ENCODE peak calls at places on chromosome 2, in four cellular contexts. G, T, B and F are unnamed samples.

GRCh38 chr2:167292430-167293171 is 404.3 kb downstream of the XIRP2 start:
- DNase-seq in B (peak; percentile 97), G (peak; percentile 97), T (peak; percentile 96), F (no peak)

GRCh38 chr2:159538801-159539200 is 77.5 kb downstream of the BAZ2B start:
- DNase-seq in T (no peak), B (no peak), G (no peak), F (no peak)

GRCh38 chr2:191064590-191064989 is 50.6 kb upstream of the STAT1 start:
- DNase-seq in B (no peak), T (no peak), G (no peak), F (no peak)

GRCh38 chr2:22037274-22037673 is 913.5 kb downstream of the TDRD15 start:
- DNase-seq in T (peak; percentile 16), B (peak; percentile 3), G (no peak), F (no peak)

GRCh38 chr2:20439193-20439475 is 7.7 kb upstream of the RHOB start:
- DNase-seq in T (peak; percentile 42), B (no peak), G (peak; percentile 34), F (no peak)

GRCh38 chr2:133346654-133347053 is 221.6 kb downstream of the NCKAP5 start:
- DNase-seq in G (peak; percentile 82), T (peak; percentile 23), B (no peak), F (no peak)

GRCh38 chr2:181354626-181355025 is 102.6 kb upstream of the ITGA4 start:
- DNase-seq in T (no peak), B (no peak), G (peak; percentile 91), F (no peak)

GRCh38 chr2:233007270-233007669 is 5.8 kb downstream of the NGEF start:
- DNase-seq in B (no peak), T (no peak), G (no peak), F (no peak)

GRCh38 chr2:141766225-141766624 is 364.6 kb downstream of the LRP1B start:
- DNase-seq in T (no peak), G (no peak), B (no peak), F (no peak)

GRCh38 chr2:226310081-226310625 is 489.5 kb downstream of the IRS1 start:
- DNase-seq in T (no peak), B (no peak), G (peak; percentile 7), F (no peak)

GRCh38 chr2:43269706-43270105 is 43.3 kb upstream of the ZFP36L2 start:
- DNase-seq in B (no peak), T (peak; percentile 64), G (peak; percentile 93), F (no peak)

GRCh38 chr2:75200140-75200985 is 1.0 kb upstream of the TACR1 start:
- DNase-seq in G (peak; percentile 65), T (peak; percentile 35), B (peak; percentile 76), F (no peak)

GRCh38 chr2:181977661-181978350 is 7.8 kb upstream of the PPP1R1C start:
- DNase-seq in B (no peak), T (peak; percentile 20), G (peak; percentile 86), F (no peak)

GRCh38 chr2:207231962-207232361 is 66.2 kb upstream of the KLF7 start:
- DNase-seq in B (no peak), G (peak; percentile 35), T (no peak), F (no peak)

GRCh38 chr2:2846379-2847130 is 515.5 kb upstream of the MYT1L start:
- DNase-seq in T (peak; percentile 58), B (no peak), G (no peak), F (no peak)

GRCh38 chr2:151638188-151638933 is 95.9 kb downstream of the NEB start:
- DNase-seq in T (peak; percentile 27), G (peak; percentile 3), B (no peak), F (peak; percentile 5)

GRCh38 chr2:239975665-239976064 is 49.5 kb downstream of the NDUFA10 start:
- DNase-seq in T (no peak), G (no peak), B (no peak), F (no peak)

GRCh38 chr2:218745559-218746469 is 35.2 kb downstream of the TTLL4 start:
- DNase-seq in G (peak; percentile 60), B (no peak), T (peak; percentile 33), F (no peak)

GRCh38 chr2:237075749-237076599 is 9.7 kb upstream of the COPS8 start:
- DNase-seq in T (peak; percentile 47), B (no peak), G (no peak), F (no peak)

GRCh38 chr2:46825231-46825957 is 90.2 kb downstream of the MCFD2 start:
- DNase-seq in T (no peak), G (no peak), B (no peak), F (no peak)

GRCh38 chr2:114610677-114611076 is 168.2 kb downstream of the DPP10 start:
- DNase-seq in G (no peak), B (no peak), T (no peak), F (no peak)

GRCh38 chr2:207046642-207047213 is 107.4 kb downstream of the CPO start:
- DNase-seq in B (no peak), T (no peak), G (peak; percentile 70), F (no peak)

GRCh38 chr2:66815886-66816285 is 381.0 kb downstream of the MEIS1 start:
- DNase-seq in B (no peak), G (no peak), T (no peak), F (no peak)

GRCh38 chr2:152694161-152694661 is 23.1 kb downstream of the PRPF40A start:
- DNase-seq in G (peak; percentile 62), T (peak; percentile 35), B (no peak), F (peak; percentile 3)

GRCh38 chr2:64937341-64938230 is 51.6 kb upstream of the SLC1A4 start:
- DNase-seq in B (no peak), T (no peak), G (no peak), F (no peak)

GRCh38 chr2:164456599-164456998 is 164.7 kb downstream of the GRB14 start:
- DNase-seq in T (peak; percentile 22), G (no peak), B (no peak), F (no peak)

GRCh38 chr2:174595415-174595814 is 2.2 kb downstream of the WIPF1 start:
- DNase-seq in B (no peak), G (no peak), T (no peak), F (peak; percentile 55)

GRCh38 chr2:3523551-3524041 is 4.3 kb upstream of the ADI1 start:
- DNase-seq in T (peak; percentile 42), B (no peak), G (peak; percentile 64), F (no peak)

GRCh38 chr2:72984172-72984671 is 66.9 kb downstream of the EMX1 start:
- DNase-seq in T (no peak), B (no peak), G (no peak), F (no peak)

GRCh38 chr2:139492301-139492700 is 712.1 kb upstream of the NXPH2 start:
- DNase-seq in T (no peak), B (no peak), G (no peak), F (no peak)

GRCh38 chr2:222722327-222722946 is 51.0 kb downstream of the MOGAT1 start:
- DNase-seq in B (no peak), G (peak; percentile 63), T (no peak), F (peak; percentile 34)

GRCh38 chr2:140747097-140747496 is 1383.7 kb downstream of the LRP1B start:
- DNase-seq in T (no peak), B (peak; percentile 36), G (no peak), F (no peak)

GRCh38 chr2:182504903-182505302 is 78.1 kb upstream of the PDE1A start:
- DNase-seq in B (no peak), G (peak; percentile 88), T (peak; percentile 40), F (no peak)

GRCh38 chr2:3678212-3678611 is 20.2 kb downstream of the ALLC start:
- DNase-seq in G (no peak), B (no peak), T (no peak), F (no peak)

GRCh38 chr2:28153851-28154250 is 238.8 kb upstream of the FOSL2 start:
- DNase-seq in G (no peak), B (no peak), T (no peak), F (no peak)

GRCh38 chr2:172279843-172280242 is 147.5 kb upstream of the ITGA6 start:
- DNase-seq in G (no peak), B (no peak), T (no peak), F (no peak)

GRCh38 chr2:196206804-196207203 is 35.4 kb upstream of the STK17B start:
- DNase-seq in B (peak; percentile 13), T (no peak), G (no peak), F (no peak)

GRCh38 chr2:223469270-223470057 is 132.7 kb downstream of the SCG2 start:
- DNase-seq in B (no peak), T (peak; percentile 68), G (peak; percentile 95), F (no peak)

DNA sequence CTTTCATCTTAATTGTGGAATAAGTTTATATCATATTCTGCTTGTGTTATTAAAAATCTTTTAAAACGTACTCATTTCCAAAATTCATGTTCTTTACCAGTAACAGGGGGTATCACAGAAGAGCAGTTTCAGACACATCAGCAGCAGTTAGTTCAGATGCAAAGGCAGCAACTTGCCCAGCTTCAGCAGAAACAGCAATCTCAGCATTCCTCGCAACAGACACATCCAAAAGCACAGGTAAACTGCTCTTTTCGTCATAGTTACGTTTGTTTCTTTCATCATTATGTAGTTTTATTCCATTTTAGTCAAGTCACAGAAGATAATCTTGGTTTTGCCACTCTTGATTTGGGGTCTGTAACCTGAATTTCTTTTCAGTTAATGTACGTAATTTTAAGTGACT is 93.5 kb upstream of the KIF5C start:
- DNase-seq in G (no peak), T (no peak), B (no peak), F (no peak)
- H3K36me3 ChIP-seq in G (peaks cover 27% of the 10 kb centered on the region), T (no peaks in the 10 kb centered on the region), B (no peaks in the 10 kb centered on the region), F (peaks cover 50% of the 10 kb centered on the region)

DNA sequence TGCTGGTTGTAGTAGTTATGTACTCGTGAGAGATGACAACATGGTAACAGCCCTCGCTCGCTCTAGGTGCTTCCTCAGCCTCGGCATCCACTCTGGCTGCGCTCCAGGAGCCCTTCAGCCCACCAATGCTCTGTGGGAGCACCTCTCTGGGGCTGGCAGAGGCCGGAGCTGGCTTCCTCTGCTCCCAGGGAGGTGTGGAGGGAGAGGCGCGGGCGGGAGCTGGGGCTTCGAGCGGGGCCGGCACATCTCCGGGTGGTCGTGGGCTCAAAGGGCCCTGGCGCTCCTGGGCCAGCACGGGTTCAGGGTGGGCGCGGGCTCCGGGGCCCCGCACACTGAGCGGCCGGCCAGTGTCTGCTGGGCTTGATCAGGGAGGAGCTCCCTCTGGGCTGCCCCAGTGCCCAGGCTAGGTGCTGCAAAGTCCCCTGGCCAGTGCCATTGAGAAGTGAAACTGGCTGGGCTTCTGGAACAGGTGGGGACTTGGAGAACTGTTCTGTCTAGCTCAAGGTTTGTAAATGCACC is 1012.1 kb downstream of the CNTNAP5 start:
- DNase-seq in T (no peak), B (no peak), G (no peak), F (no peak)
- H3K4me3 ChIP-seq in T (no peak overlapping the region), B (no peak overlapping the region), G (no peak overlapping the region), F (no peak overlapping the region)

DNA sequence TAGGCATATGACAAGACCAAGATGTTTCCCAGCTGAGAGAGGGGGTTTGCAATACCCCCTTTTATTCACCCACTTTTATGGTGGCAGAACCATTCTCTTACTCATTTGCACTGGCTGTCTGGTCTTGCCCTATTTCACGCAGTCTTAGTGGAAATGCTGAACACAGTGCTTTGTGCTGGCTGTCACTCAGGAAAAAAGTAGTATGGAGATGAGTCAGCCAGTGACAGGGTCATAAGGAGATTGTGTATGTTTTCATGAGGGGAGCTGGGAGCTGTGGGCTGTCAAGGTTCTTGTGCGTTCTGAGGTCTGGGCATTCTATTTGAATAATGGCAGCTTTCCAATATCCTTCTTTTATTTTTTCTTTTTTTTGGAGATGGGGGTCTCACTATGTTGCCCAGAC is 10.9 kb upstream of the CNRIP1 start:
- DNase-seq in T (no peak), B (no peak), G (peak; percentile 12), F (no peak)
- TF ChIP-seq EZH2phosphoT487 in T (no peak), B (no peak), G (no peak), F (no peak)

GRCh38 chr2:62216113-62216512 is 20.2 kb downstream of the B3GNT2 start:
- DNase-seq in B (no peak), T (no peak), G (peak; percentile 20), F (no peak)
- H3K36me3 ChIP-seq in B (no peaks in the 10 kb centered on the region), T (no peaks in the 10 kb centered on the region), G (no peaks in the 10 kb centered on the region), F (peaks cover 100% of the 10 kb centered on the region)

GRCh38 chr2:24175631-24176030 is 778 bp downstream of the FAM228A start:
- DNase-seq in B (no peak), G (peak; percentile 55), T (no peak), F (no peak)
- H3K4me3 ChIP-seq in B (no peak overlapping the region), G (peak overlapping the region; percentile 73), T (no peak overlapping the region), F (no peak overlapping the region)

GRCh38 chr2:32274289-32274688 is 3.4 kb upstream of the YIPF4 start:
- DNase-seq in G (no peak), B (no peak), T (no peak), F (no peak)
- TF ChIP-seq EZH2phosphoT487 in G (no peak), B (no peak), T (no peak), F (no peak)